ENCODE peak calls at places on chromosomes 7 and 10, in seven cellular contexts. V, B, M, X, D, K and O are unnamed samples.

GRCh38 chr7:142459557-142459963 is 201.7 kb upstream of the PRSS58 start:
- DNase-seq in V (no peak), B (no peak), M (peak), X (no peak), D (no peak), K (peak), O (no peak)

GRCh38 chr10:47261121-47261520 is 38.9 kb upstream of the GDF10 start:
- DNase-seq in V (no peak), B (no peak), M (no peak), X (no peak), D (no peak), K (no peak), O (no peak)

GRCh38 chr7:4080954-4081353 is 601.1 kb upstream of the FOXK1 start:
- DNase-seq in V (no peak), B (no peak), M (no peak), X (no peak), D (no peak), K (no peak), O (peak)

GRCh38 chr10:37703074-37703473 is 154.3 kb downstream of the ZNF248 start:
- DNase-seq in V (no peak), B (no peak), M (no peak), X (no peak), D (no peak), K (no peak), O (no peak)

GRCh38 chr7:121020243-121020642 is 31.7 kb downstream of the CPED1 start:
- DNase-seq in V (no peak), B (no peak), M (no peak), X (no peak), D (no peak), K (no peak), O (no peak)

GRCh38 chr10:91799580-91799975 is 1.4 kb downstream of the TNKS2 start:
- DNase-seq in V (no peak), B (no peak), M (peak), X (no peak), D (no peak), K (no peak), O (no peak)

GRCh38 chr10:132104471-132105301 is 38.9 kb downstream of the JAKMIP3 start:
- DNase-seq in V (no peak), B (no peak), M (no peak), X (no peak), D (peak), K (no peak), O (peak)

GRCh38 chr7:17608114-17608833 is 309.8 kb downstream of the AHR start:
- DNase-seq in V (no peak), B (no peak), M (no peak), X (no peak), D (no peak), K (no peak), O (no peak)

GRCh38 chr7:151592868-151593486 is 73.3 kb upstream of the RHEB start:
- DNase-seq in V (no peak), B (no peak), M (peak), X (no peak), D (no peak), K (no peak), O (no peak)

GRCh38 chr10:126568809-126569208 is 101.7 kb downstream of the C10orf90 start:
- DNase-seq in V (no peak), B (no peak), M (no peak), X (no peak), D (no peak), K (no peak), O (no peak)

GRCh38 chr10:123860856-123861255 is 30.8 kb downstream of the CPXM2 start:
- DNase-seq in V (no peak), B (no peak), M (no peak), X (no peak), D (no peak), K (no peak), O (no peak)

GRCh38 chr7:32531402-32531801 is 36.1 kb downstream of the AVL9 start:
- DNase-seq in V (no peak), B (no peak), M (no peak), X (no peak), D (no peak), K (no peak), O (no peak)

GRCh38 chr10:98340946-98341345 is 73.0 kb upstream of the LOXL4 start:
- DNase-seq in V (no peak), B (no peak), M (no peak), X (no peak), D (no peak), K (no peak), O (no peak)

GRCh38 chr10:117631276-117632151 is 89.0 kb downstream of the EMX2 start:
- DNase-seq in V (no peak), B (no peak), M (no peak), X (peak), D (no peak), K (no peak), O (no peak)

GRCh38 chr10:114822771-114823463 is 1.3 kb downstream of the FHIP2A start:
- DNase-seq in V (no peak), B (no peak), M (no peak), X (no peak), D (no peak), K (peak), O (no peak)

GRCh38 chr10:43861966-43862751 is 213.5 kb upstream of the ZNF32 start:
- DNase-seq in V (no peak), B (no peak), M (no peak), X (no peak), D (no peak), K (peak), O (no peak)

GRCh38 chr10:110535958-110536891 is 31.3 kb upstream of the SMC3 start:
- DNase-seq in V (no peak), B (peak), M (no peak), X (no peak), D (no peak), K (peak), O (peak)

GRCh38 chr10:1089017-1089689 is 33.0 kb downstream of the WDR37 start:
- DNase-seq in V (no peak), B (peak), M (no peak), X (no peak), D (no peak), K (no peak), O (no peak)

GRCh38 chr7:88306590-88307048 is at the start of gene STEAP4:
- DNase-seq in V (peak), B (peak), M (no peak), X (peak), D (peak), K (no peak), O (peak)
- TF ChIP-seq EP300 in V (no peak), B (peak), M (no peak), X (no peak), D (no peak), K (no peak), O (no peak)

GRCh38 chr7:219581-220150 is 27.3 kb downstream of the FAM20C start:
- DNase-seq in V (no peak), B (no peak), M (no peak), X (no peak), D (peak), K (peak), O (peak)
- TF ChIP-seq EP300 in V (no peak), B (no peak), M (no peak), X (no peak), D (no peak), K (peak), O (no peak)

GRCh38 chr7:11787534-11787933 is 44.5 kb downstream of the THSD7A start:
- DNase-seq in V (no peak), B (no peak), M (no peak), X (no peak), D (no peak), K (no peak), O (no peak)

GRCh38 chr7:11786186-11786585 is 45.8 kb downstream of the THSD7A start:
- DNase-seq in V (no peak), B (no peak), M (peak), X (no peak), D (no peak), K (no peak), O (no peak)

GRCh38 chr7:11795231-11795630 is 36.8 kb downstream of the THSD7A start:
- DNase-seq in V (no peak), B (no peak), M (no peak), X (no peak), D (no peak), K (no peak), O (no peak)

GRCh38 chr7:11788568-11788967 is 43.4 kb downstream of the THSD7A start:
- DNase-seq in V (no peak), B (no peak), M (no peak), X (no peak), D (no peak), K (no peak), O (no peak)

GRCh38 chr7:11792122-11792521 is 39.9 kb downstream of the THSD7A start:
- DNase-seq in V (no peak), B (no peak), M (no peak), X (no peak), D (no peak), K (no peak), O (no peak)
- TF ChIP-seq EP300 in V (no peak), B (no peak), M (no peak), X (no peak), D (no peak), K (no peak), O (no peak)

DNA sequence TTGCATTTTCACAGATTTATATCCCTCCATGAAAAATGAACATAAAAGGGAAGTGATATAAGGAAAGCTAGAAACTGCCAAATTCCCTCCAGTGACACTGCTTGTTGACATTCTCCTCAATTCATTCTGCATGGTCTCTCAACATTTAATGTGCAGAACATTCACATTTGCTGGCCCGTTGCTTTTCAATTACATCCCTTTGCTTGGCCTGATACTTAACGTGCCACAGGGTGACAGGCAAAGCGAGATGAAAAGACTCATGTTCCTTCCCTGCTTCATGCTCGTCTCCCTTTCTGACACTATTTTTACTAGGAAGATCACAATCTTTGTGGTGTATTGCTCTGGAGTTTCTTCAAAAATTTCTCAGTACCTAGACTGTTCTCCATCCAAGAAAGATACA is 1019.7 kb upstream of the LRRN3 start:
- DNase-seq in V (no peak), B (no peak), M (no peak), X (no peak), D (no peak), K (no peak), O (no peak)
- TF ChIP-seq EP300 in V (no peak), B (no peak), M (no peak), X (no peak), D (no peak), K (no peak), O (no peak)